ENCODE peak calls at places on chromosomes 4 and X, in five cellular contexts. W is PC-9, D is left lung, S is upper lobe of right lung, H is IMR-90. N is an unnamed sample.

GRCh38 chr4:33255507-33255906 is 2535.3 kb downstream of the PCDH7 start:
- DNase-seq in H (no peak), D (no peak), S (no peak), W (no peak), N (no peak)

GRCh38 chrX:24928114-24928513 is 87.7 kb downstream of the ARX start:
- DNase-seq in H (no peak), W (no peak), S (no peak), D (no peak), N (no peak)

GRCh38 chr4:1010522-1011021 is 854 bp upstream of the FGFRL1 start:
- DNase-seq in D (peak), S (peak), H (peak), W (peak), N (peak)

GRCh38 chr4:112593438-112594133 is 43.1 kb downstream of the ZGRF1 start:
- DNase-seq in W (no peak), S (no peak), D (no peak), H (no peak), N (no peak)

GRCh38 chr4:48798117-48798516 is 18.0 kb upstream of the FRYL start:
- DNase-seq in W (no peak), D (no peak), S (no peak), H (no peak), N (no peak)

GRCh38 chr4:156322592-156322991 is 368.9 kb upstream of the CTSO start:
- DNase-seq in H (peak), D (no peak), S (no peak), W (no peak), N (no peak)

GRCh38 chrX:53261573-53261972 is 19.8 kb downstream of the IQSEC2 start:
- DNase-seq in W (no peak), S (no peak), D (no peak), H (no peak), N (no peak)

GRCh38 chr4:110550260-110550659 is 72.6 kb downstream of the PITX2 start:
- DNase-seq in D (no peak), W (no peak), S (no peak), H (peak), N (no peak)

GRCh38 chr4:110532901-110533589 is 57.1 kb downstream of the ENPEP start:
- DNase-seq in H (no peak), S (no peak), D (no peak), W (no peak), N (no peak)

GRCh38 chr4:145061325-145061920 is 36.6 kb downstream of the ANAPC10 start:
- DNase-seq in S (no peak), D (no peak), W (no peak), H (peak), N (no peak)

GRCh38 chrX:49172280-49172780 is 632 bp downstream of the PLP2 start:
- DNase-seq in W (peak), D (peak), S (peak), H (peak), N (no peak)

GRCh38 chr4:21307709-21308108 is 607.5 kb downstream of the PACRGL start:
- DNase-seq in H (no peak), S (no peak), D (no peak), W (no peak), N (no peak)

GRCh38 chr4:186749611-186750281 is 26.1 kb upstream of the FAT1 start:
- DNase-seq in W (no peak), S (no peak), D (no peak), H (no peak), N (no peak)

GRCh38 chr4:128159967-128160366 is 98.9 kb downstream of the LARP1B start:
- DNase-seq in D (no peak), H (peak), S (no peak), W (no peak), N (no peak)

GRCh38 chr4:123705419-123705818 is 308.8 kb downstream of the SPRY1 start:
- DNase-seq in H (no peak), S (no peak), W (no peak), D (no peak), N (no peak)

GRCh38 chr4:123696712-123697111 is 300.1 kb downstream of the SPRY1 start:
- DNase-seq in W (no peak), S (no peak), D (no peak), H (no peak), N (no peak)

GRCh38 chr4:123701046-123701445 is 304.5 kb downstream of the SPRY1 start:
- DNase-seq in H (peak), S (no peak), D (no peak), W (no peak), N (no peak)

DNA sequence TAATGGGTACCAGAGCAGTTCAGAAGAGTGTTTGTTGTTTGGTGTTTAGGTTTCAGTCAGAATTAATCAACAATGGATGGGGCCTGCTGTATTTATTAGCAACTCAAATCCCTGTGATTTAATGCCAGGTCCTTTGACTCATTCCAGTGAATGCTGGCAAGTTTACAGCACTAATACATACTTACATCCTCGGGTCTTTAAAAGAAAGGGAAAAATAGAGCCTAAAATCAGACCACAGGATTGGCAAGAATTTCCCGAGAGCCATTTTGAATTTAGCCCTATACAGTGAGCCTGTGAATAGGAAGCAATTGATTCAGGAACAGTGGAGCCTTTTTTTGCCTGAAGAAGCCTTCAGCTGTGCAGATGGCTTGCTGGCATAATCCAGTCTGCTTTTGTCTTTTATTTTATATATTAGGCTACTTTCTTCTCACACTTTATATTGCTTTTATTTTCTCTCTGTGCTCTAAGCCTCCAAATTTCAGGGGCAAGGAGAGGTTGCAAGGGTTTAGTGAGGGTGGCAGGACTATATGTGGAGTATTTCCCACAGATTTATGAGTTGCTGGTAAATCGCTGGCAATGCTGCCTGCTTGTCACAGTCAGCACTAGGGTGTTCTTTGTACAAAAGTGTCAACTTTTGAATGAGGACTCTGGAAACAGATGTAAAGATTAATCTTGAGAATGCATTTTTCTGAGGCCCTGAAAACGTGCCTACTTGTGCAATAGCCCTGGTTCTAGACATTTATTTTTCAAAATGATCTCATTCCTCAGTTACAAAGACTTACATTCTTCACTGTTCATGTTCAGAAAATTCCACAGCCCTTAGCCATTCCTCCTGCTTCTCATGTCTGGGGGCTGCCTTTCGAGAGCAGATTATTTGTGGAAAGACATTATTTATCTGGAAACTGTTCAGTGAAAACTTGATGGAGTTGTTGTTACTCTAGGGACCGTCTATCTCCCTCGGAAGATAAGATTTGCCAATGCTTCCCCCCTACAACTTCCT is 303.5 kb downstream of the SPRY1 start:
- DNase-seq in S (no peak), H (peak), W (no peak), D (no peak), N (no peak)
- H3K27ac ChIP-seq in S (peak), H (peak), W (no peak), D (peak), N (peak)

DNA sequence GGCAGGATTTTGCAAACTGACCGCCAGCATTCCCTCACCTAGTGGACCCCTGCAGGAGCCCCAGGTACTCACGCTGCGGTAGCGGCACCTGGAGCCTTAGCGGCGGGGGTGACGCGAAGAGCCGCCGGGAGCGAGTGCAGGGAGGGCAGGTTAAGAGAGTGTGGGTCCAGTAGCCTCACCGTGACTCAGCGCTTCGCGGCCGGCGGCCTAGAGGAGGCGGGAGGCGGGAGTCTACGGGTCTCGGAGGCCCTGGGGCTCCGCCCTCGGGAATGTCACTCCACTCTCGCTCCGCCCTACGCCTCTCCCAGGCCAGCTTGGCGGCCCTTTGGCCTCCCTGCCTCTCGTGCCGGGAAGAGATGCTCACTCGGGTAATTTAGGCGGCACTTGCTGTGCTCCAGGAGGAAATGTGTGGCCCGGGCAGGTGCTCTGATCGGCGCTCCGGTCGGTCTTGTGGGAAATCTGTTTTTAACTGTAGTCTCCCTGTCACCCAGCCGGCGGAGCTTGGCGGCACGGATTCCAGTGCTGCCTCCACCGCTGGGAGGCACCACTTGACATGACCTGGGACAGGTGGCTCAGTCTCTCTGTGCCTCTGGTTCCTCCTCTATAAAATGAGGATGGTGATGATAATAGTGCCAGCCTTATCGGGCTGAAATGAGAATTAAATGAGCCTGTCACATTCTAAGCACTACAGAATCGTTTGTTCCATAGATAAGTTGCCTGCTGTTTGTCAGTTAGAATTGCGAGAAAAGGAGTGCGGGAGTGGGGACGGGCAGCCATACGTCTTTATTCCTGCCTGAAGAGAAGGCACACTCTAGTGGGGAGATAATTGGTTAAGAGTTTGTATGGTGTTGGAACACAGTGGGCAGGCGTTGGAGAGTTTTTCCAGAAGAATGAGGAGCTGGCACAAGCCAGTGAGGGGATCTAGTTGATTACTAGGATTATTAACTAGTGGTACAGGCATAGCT is at the start of gene PIR:
- DNase-seq in H (peak), D (peak), S (peak), W (peak), N (no peak)
- TF ChIP-seq CTCF in H (peak), D (no peak), S (peak), W (peak), N (peak)

GRCh38 chr4:87559090-87559837 is 30.1 kb upstream of the SPARCL1 start:
- DNase-seq in S (no peak), D (no peak), W (peak), H (no peak), N (no peak)
- H3K27ac ChIP-seq in S (no peak), D (no peak), W (no peak), H (no peak), N (no peak)

GRCh38 chr4:78520808-78521226 is 30.8 kb upstream of the ANXA3 start:
- DNase-seq in W (no peak), S (no peak), H (peak), D (no peak), N (no peak)

GRCh38 chr4:78519962-78520361 is 31.6 kb upstream of the ANXA3 start:
- DNase-seq in D (no peak), W (no peak), S (no peak), H (no peak), N (no peak)

GRCh38 chr4:78517050-78517652 is 34.4 kb upstream of the ANXA3 start:
- DNase-seq in D (no peak), S (no peak), H (peak), W (no peak), N (no peak)

GRCh38 chr4:78513411-78513975 is 38.1 kb upstream of the ANXA3 start:
- DNase-seq in W (no peak), D (no peak), H (no peak), S (no peak), N (no peak)

DNA sequence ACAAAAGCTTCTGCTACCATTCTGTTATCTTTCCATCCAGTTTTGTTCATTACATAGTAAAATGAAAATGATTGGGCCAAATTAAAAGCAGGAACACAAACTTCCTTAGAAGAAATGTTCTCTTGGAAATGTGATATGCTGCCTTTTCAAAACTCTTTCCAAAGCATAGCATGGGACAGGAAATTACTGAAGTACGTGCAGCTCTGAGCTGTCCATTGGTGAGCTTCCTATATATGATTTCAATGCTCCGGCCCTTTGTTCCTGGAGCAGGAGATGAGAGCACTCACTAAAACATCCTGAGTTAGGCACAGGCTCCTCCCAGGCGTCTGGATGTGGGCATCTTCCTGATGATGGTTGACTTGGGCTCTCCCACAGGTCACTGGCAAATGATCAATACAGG is 33.0 kb upstream of the ANXA3 start:
- DNase-seq in H (no peak), S (no peak), D (no peak), W (no peak), N (no peak)
- TF ChIP-seq CTCF in H (no peak), S (no peak), D (no peak), W (no peak), N (no peak)

GRCh38 chrX:108435261-108435660 is 3.0 kb downstream of the COL4A6 start:
- DNase-seq in S (no peak), D (no peak), H (no peak), W (no peak), N (no peak)

GRCh38 chrX:108439961-108440696 is 491 bp downstream of the COL4A5 start:
- DNase-seq in S (peak), H (peak), W (no peak), D (no peak), N (no peak)

GRCh38 chrX:108437354-108437753 is 868 bp downstream of the COL4A6 start:
- DNase-seq in S (no peak), D (no peak), W (no peak), H (no peak), N (no peak)

GRCh38 chrX:108439434-108439883 is at the start of gene COL4A5:
- DNase-seq in D (peak), W (peak), H (peak), S (peak), N (peak)

GRCh38 chrX:108437789-108438623 is at the start of gene COL4A6:
- DNase-seq in H (no peak), W (peak), S (peak), D (no peak), N (peak)
- H3K27ac ChIP-seq in H (peak), W (no peak), S (no peak), D (no peak), N (peak)

N was measured in keratinocyte.